ENCODE peak calls at places on chromosome 16, in nine cellular contexts. One of them, this sample, is unnamed.

GRCh38 chr16:58503863-58504688 is 4.1 kb downstream of the NDRG4 start:
- DNase-seq in AG20443: no peak
- DNase-seq in activated gamma-delta T cell treated with Interleukin-2 at 50 U/mL for 16 hours: no peak
- DNase-seq in hepatic stellate cell: no peak
- DNase-seq in NCI-H524 treated with DMSO at 0.1 percent for 48 hours: no peak
- DNase-seq in Right ventricle myocardium superior: no peak
- DNase-seq in DMS153: no peak
- DNase-seq in SJSA1: no peak
- DNase-seq in mesothelial cell of epicardium: no peak
- DNase-seq in this sample: no peak

GRCh38 chr16:69012906-69013305 is 92.5 kb upstream of the HAS3 start:
- DNase-seq in DMS153: no peak
- DNase-seq in activated gamma-delta T cell treated with Interleukin-2 at 50 U/mL for 16 hours: no peak
- DNase-seq in SJSA1: no peak
- DNase-seq in Right ventricle myocardium superior: no peak
- DNase-seq in NCI-H524 treated with DMSO at 0.1 percent for 48 hours: no peak
- DNase-seq in hepatic stellate cell: no peak
- DNase-seq in mesothelial cell of epicardium: no peak
- DNase-seq in AG20443: no peak
- DNase-seq in this sample: no peak

GRCh38 chr16:29815032-29815721 is 775 bp upstream of the PAGR1 start:
- DNase-seq in Right ventricle myocardium superior: peak
- DNase-seq in mesothelial cell of epicardium: no peak
- DNase-seq in NCI-H524 treated with DMSO at 0.1 percent for 48 hours: no peak
- DNase-seq in AG20443: peak
- DNase-seq in SJSA1: no peak
- DNase-seq in DMS153: no peak
- DNase-seq in hepatic stellate cell: peak
- DNase-seq in activated gamma-delta T cell treated with Interleukin-2 at 50 U/mL for 16 hours: peak
- DNase-seq in this sample: no peak

GRCh38 chr16:70429888-70430666 is 8.8 kb downstream of the ST3GAL2 start:
- DNase-seq in Right ventricle myocardium superior: no peak
- DNase-seq in hepatic stellate cell: no peak
- DNase-seq in mesothelial cell of epicardium: no peak
- DNase-seq in DMS153: no peak
- DNase-seq in SJSA1: no peak
- DNase-seq in activated gamma-delta T cell treated with Interleukin-2 at 50 U/mL for 16 hours: no peak
- DNase-seq in NCI-H524 treated with DMSO at 0.1 percent for 48 hours: peak
- DNase-seq in AG20443: no peak
- DNase-seq in this sample: peak

GRCh38 chr16:1130382-1130781 is 22.5 kb upstream of the CACNA1H start:
- DNase-seq in NCI-H524 treated with DMSO at 0.1 percent for 48 hours: no peak
- DNase-seq in activated gamma-delta T cell treated with Interleukin-2 at 50 U/mL for 16 hours: no peak
- DNase-seq in mesothelial cell of epicardium: no peak
- DNase-seq in Right ventricle myocardium superior: no peak
- DNase-seq in hepatic stellate cell: no peak
- DNase-seq in SJSA1: no peak
- DNase-seq in AG20443: no peak
- DNase-seq in DMS153: no peak
- DNase-seq in this sample: no peak

GRCh38 chr16:86073763-86074493 is 175.0 kb downstream of the IRF8 start:
- DNase-seq in activated gamma-delta T cell treated with Interleukin-2 at 50 U/mL for 16 hours: no peak
- DNase-seq in NCI-H524 treated with DMSO at 0.1 percent for 48 hours: no peak
- DNase-seq in DMS153: no peak
- DNase-seq in mesothelial cell of epicardium: no peak
- DNase-seq in SJSA1: no peak
- DNase-seq in AG20443: no peak
- DNase-seq in Right ventricle myocardium superior: peak
- DNase-seq in hepatic stellate cell: no peak
- DNase-seq in this sample: no peak

GRCh38 chr16:22638393-22639206 is 127.9 kb downstream of the NPIPB5 start:
- DNase-seq in DMS153: no peak
- DNase-seq in NCI-H524 treated with DMSO at 0.1 percent for 48 hours: no peak
- DNase-seq in hepatic stellate cell: no peak
- DNase-seq in mesothelial cell of epicardium: no peak
- DNase-seq in Right ventricle myocardium superior: no peak
- DNase-seq in SJSA1: no peak
- DNase-seq in AG20443: peak
- DNase-seq in activated gamma-delta T cell treated with Interleukin-2 at 50 U/mL for 16 hours: no peak
- DNase-seq in this sample: no peak

GRCh38 chr16:56669840-56670639 is 426 bp downstream of the MT1H start:
- DNase-seq in hepatic stellate cell: no peak
- DNase-seq in NCI-H524 treated with DMSO at 0.1 percent for 48 hours: no peak
- DNase-seq in DMS153: no peak
- DNase-seq in activated gamma-delta T cell treated with Interleukin-2 at 50 U/mL for 16 hours: no peak
- DNase-seq in mesothelial cell of epicardium: no peak
- DNase-seq in SJSA1: no peak
- DNase-seq in AG20443: no peak
- DNase-seq in Right ventricle myocardium superior: no peak
- DNase-seq in this sample: no peak

This sample was measured in naive B cell.